ENCODE peak calls at places on chromosomes 7 and 10, in five cellular contexts. One of them, this sample, is unnamed.

GRCh38 chr10:83542774-83543291 is 596.5 kb upstream of the GHITM start:
- DNase-seq in HFF-Myc: no peak
- DNase-seq in hepatocyte: no peak
- DNase-seq in Calu3: no peak
- DNase-seq in RWPE1: no peak
- DNase-seq in this sample: peak

GRCh38 chr10:128211953-128212727 is 85.9 kb upstream of the MKI67 start:
- DNase-seq in RWPE1: peak
- DNase-seq in HFF-Myc: peak
- DNase-seq in Calu3: peak
- DNase-seq in hepatocyte: peak
- DNase-seq in this sample: peak

GRCh38 chr7:23043441-23043840 is 29.5 kb upstream of the HYCC1 start:
- DNase-seq in Calu3: no peak
- DNase-seq in RWPE1: no peak
- DNase-seq in HFF-Myc: no peak
- DNase-seq in hepatocyte: no peak
- DNase-seq in this sample: no peak

GRCh38 chr10:129756912-129757861 is 206.9 kb downstream of the EBF3 start:
- DNase-seq in Calu3: no peak
- DNase-seq in hepatocyte: no peak
- DNase-seq in HFF-Myc: no peak
- DNase-seq in RWPE1: no peak
- DNase-seq in this sample: peak

GRCh38 chr7:27172823-27173411 is 1.2 kb downstream of the HOXA10 start:
- DNase-seq in RWPE1: no peak
- DNase-seq in HFF-Myc: no peak
- DNase-seq in Calu3: peak
- DNase-seq in hepatocyte: no peak
- DNase-seq in this sample: peak

GRCh38 chr7:55545496-55545895 is 26.8 kb downstream of the VOPP1 start:
- DNase-seq in Calu3: no peak
- DNase-seq in hepatocyte: no peak
- DNase-seq in HFF-Myc: no peak
- DNase-seq in RWPE1: peak
- DNase-seq in this sample: no peak

GRCh38 chr7:79495544-79496272 is 42.2 kb upstream of the MAGI2 start:
- DNase-seq in RWPE1: peak
- DNase-seq in HFF-Myc: peak
- DNase-seq in hepatocyte: no peak
- DNase-seq in Calu3: no peak
- DNase-seq in this sample: no peak

GRCh38 chr7:36999851-37000480 is 275.7 kb upstream of the AOAH start:
- DNase-seq in hepatocyte: no peak
- DNase-seq in RWPE1: no peak
- DNase-seq in HFF-Myc: no peak
- DNase-seq in Calu3: no peak
- DNase-seq in this sample: no peak

GRCh38 chr10:61835069-61835908 is 66.2 kb upstream of the ARID5B start:
- DNase-seq in hepatocyte: peak
- DNase-seq in HFF-Myc: peak
- DNase-seq in RWPE1: peak
- DNase-seq in Calu3: peak
- DNase-seq in this sample: no peak

GRCh38 chr7:3107228-3107763 is 63.6 kb upstream of the CARD11 start:
- DNase-seq in hepatocyte: no peak
- DNase-seq in HFF-Myc: no peak
- DNase-seq in Calu3: peak
- DNase-seq in RWPE1: no peak
- DNase-seq in this sample: no peak

GRCh38 chr7:56045796-56046195 is 5.4 kb downstream of the PSPH start:
- DNase-seq in HFF-Myc: no peak
- DNase-seq in RWPE1: no peak
- DNase-seq in hepatocyte: no peak
- DNase-seq in Calu3: no peak
- DNase-seq in this sample: no peak

GRCh38 chr7:130129099-130129498 is 58.8 kb downstream of the KLHDC10 start:
- DNase-seq in RWPE1: no peak
- DNase-seq in hepatocyte: no peak
- DNase-seq in Calu3: no peak
- DNase-seq in HFF-Myc: no peak
- DNase-seq in this sample: no peak

GRCh38 chr10:78371118-78371517 is 337.5 kb downstream of the RPS24 start:
- DNase-seq in Calu3: no peak
- DNase-seq in hepatocyte: no peak
- DNase-seq in HFF-Myc: no peak
- DNase-seq in RWPE1: no peak
- DNase-seq in this sample: peak

GRCh38 chr7:75064291-75064690 is 9.3 kb downstream of the RCC1L start:
- DNase-seq in HFF-Myc: no peak
- DNase-seq in hepatocyte: no peak
- DNase-seq in RWPE1: no peak
- DNase-seq in Calu3: no peak
- DNase-seq in this sample: no peak

GRCh38 chr7:70585071-70585470 is 546.9 kb upstream of the GALNT17 start:
- DNase-seq in HFF-Myc: no peak
- DNase-seq in Calu3: no peak
- DNase-seq in RWPE1: no peak
- DNase-seq in hepatocyte: no peak
- DNase-seq in this sample: peak
- TF ChIP-seq CTCF in HFF-Myc: peak
- TF ChIP-seq CTCF in Calu3: no peak
- TF ChIP-seq CTCF in RWPE1: no peak
- TF ChIP-seq CTCF in hepatocyte: peak
- TF ChIP-seq CTCF in this sample: no peak

DNA sequence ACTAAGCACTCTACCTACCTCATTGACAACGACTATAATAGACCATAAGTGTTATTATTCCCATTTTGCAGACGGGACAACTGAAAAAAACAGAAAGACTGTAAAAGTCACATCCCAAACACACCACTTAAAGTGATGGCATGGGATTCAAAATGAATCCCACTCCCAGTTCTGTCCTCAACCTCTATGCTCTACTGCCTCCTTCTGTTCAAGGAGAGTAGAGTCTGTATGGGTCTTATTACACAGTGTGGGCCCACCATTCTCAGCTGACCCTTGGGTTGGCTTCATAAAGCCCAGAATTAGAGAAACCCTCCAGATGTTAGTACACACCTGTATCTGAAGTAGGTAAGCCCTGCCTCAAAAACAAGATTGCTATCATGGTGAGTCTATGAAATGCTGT is 102.2 kb downstream of the GRM8 start:
- DNase-seq in RWPE1: no peak
- DNase-seq in Calu3: no peak
- DNase-seq in hepatocyte: no peak
- DNase-seq in HFF-Myc: no peak
- DNase-seq in this sample: no peak
- TF ChIP-seq CTCF in RWPE1: no peak
- TF ChIP-seq CTCF in Calu3: no peak
- TF ChIP-seq CTCF in hepatocyte: no peak
- TF ChIP-seq CTCF in HFF-Myc: no peak
- TF ChIP-seq CTCF in this sample: no peak

DNA sequence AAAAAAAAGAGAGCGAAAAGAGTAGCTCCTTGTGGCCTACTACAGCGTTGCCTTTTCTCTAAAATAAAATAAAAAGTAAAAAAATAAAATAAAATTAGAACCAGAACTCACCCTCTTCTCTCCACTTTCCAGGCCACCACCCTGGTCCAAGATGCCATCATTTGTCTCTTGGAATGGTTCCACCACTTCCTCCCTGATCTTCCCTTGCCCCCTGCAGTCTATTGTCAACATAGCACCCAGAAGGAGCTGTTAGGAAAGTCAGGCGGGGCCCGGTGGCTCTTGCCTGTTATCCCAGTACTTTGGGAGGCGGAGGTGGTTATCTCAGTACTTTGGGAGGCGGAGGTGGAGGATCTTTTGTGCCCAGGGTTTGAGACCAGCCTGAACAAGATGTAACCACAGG is 7.6 kb upstream of the GRID2IP start:
- DNase-seq in hepatocyte: peak
- DNase-seq in RWPE1: peak
- DNase-seq in Calu3: peak
- DNase-seq in HFF-Myc: no peak
- DNase-seq in this sample: peak
- TF ChIP-seq CTCF in hepatocyte: peak
- TF ChIP-seq CTCF in RWPE1: peak
- TF ChIP-seq CTCF in Calu3: peak
- TF ChIP-seq CTCF in HFF-Myc: peak
- TF ChIP-seq CTCF in this sample: peak

DNA sequence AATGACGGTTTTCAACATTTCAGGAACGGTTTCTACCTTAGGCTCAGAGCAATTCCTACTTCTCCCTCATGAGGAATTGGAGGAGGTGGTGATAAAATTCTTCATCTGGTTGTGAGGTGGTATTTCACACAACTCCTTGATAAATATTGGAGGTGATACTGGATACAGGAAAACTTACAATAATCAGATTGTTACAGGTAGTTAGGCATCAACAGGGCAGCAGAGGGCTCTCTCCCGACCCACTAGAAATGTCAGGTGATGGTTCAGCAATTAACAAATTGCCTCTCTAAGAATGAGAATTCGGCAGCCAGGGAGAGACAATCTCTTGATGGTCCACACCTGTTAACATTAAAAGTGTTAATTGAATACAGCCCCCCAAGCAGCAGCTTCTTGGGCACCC is 22.6 kb downstream of the ZNF786 start:
- DNase-seq in HFF-Myc: no peak
- DNase-seq in RWPE1: no peak
- DNase-seq in hepatocyte: no peak
- DNase-seq in Calu3: peak
- DNase-seq in this sample: no peak
- TF ChIP-seq CTCF in HFF-Myc: no peak
- TF ChIP-seq CTCF in RWPE1: peak
- TF ChIP-seq CTCF in hepatocyte: no peak
- TF ChIP-seq CTCF in Calu3: no peak
- TF ChIP-seq CTCF in this sample: no peak

GRCh38 chr7:24750441-24751055 is 6.7 kb downstream of the GSDME start:
- DNase-seq in hepatocyte: no peak
- DNase-seq in RWPE1: no peak
- DNase-seq in Calu3: no peak
- DNase-seq in HFF-Myc: no peak
- DNase-seq in this sample: no peak

GRCh38 chr7:24755541-24756416 is 1.5 kb downstream of the GSDME start:
- DNase-seq in hepatocyte: peak
- DNase-seq in HFF-Myc: no peak
- DNase-seq in Calu3: no peak
- DNase-seq in RWPE1: peak
- DNase-seq in this sample: no peak

GRCh38 chr7:24755096-24755495 is 2.2 kb downstream of the GSDME start:
- DNase-seq in hepatocyte: no peak
- DNase-seq in Calu3: no peak
- DNase-seq in HFF-Myc: no peak
- DNase-seq in RWPE1: peak
- DNase-seq in this sample: no peak

GRCh38 chr7:24751484-24751883 is 5.8 kb downstream of the GSDME start:
- DNase-seq in hepatocyte: no peak
- DNase-seq in HFF-Myc: no peak
- DNase-seq in Calu3: no peak
- DNase-seq in RWPE1: no peak
- DNase-seq in this sample: no peak

DNA sequence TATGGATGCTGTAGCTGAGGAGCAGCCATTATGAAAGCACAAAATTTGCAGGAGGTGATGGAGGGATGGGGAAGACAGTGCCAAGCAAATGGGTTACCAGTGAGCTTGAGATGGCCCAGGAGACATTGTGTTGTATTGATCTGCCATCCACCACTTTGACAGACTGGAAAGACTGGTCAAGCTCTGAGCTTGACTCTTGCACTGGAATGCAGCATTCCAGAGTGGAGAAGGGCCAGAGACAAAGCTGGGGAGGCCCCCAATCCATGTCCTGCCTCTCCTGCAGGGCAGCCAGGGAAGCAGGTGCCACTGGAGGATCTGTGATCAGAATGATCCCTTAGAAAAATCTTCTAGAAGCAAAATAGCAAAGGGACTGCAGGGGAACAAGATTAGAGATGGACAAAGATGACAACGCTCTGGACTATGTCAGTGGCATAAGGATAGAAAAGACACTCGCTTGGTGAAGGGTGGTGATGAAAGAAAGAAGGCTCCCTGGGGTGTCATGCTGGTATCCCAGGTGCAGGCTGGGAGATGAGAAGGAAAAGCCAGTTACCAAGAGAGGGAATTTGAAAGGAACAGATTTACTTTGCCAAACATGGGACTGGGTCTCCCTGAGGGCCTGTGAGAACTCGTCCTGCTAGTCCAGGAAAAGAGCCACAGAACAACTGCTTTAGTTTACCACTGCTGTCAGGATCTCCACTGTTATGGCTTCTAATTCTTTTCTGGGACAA is 5.0 kb downstream of the GSDME start:
- DNase-seq in hepatocyte: no peak
- DNase-seq in Calu3: no peak
- DNase-seq in RWPE1: no peak
- DNase-seq in HFF-Myc: no peak
- DNase-seq in this sample: no peak
- TF ChIP-seq CTCF in hepatocyte: no peak
- TF ChIP-seq CTCF in Calu3: no peak
- TF ChIP-seq CTCF in RWPE1: no peak
- TF ChIP-seq CTCF in HFF-Myc: no peak
- TF ChIP-seq CTCF in this sample: no peak